ENCODE peak calls at places on chromosomes 1 and 21, in nine cellular contexts. One of them, this sample, is unnamed.

GRCh38 chr1:109929588-109930251 is 19.1 kb downstream of the CSF1 start:
- DNase-seq in psoas muscle: no peak
- DNase-seq in neuronal stem cell: no peak
- DNase-seq in A549: no peak
- DNase-seq in adrenal gland: no peak
- DNase-seq in body of pancreas: no peak
- DNase-seq in pancreas: no peak
- DNase-seq in hepatocyte: no peak
- DNase-seq in cardiac muscle cell: no peak
- DNase-seq in this sample: no peak

GRCh38 chr1:230255116-230255515 is 171.0 kb downstream of the PGBD5 start:
- DNase-seq in pancreas: no peak
- DNase-seq in A549: no peak
- DNase-seq in neuronal stem cell: no peak
- DNase-seq in hepatocyte: no peak
- DNase-seq in cardiac muscle cell: no peak
- DNase-seq in adrenal gland: no peak
- DNase-seq in body of pancreas: no peak
- DNase-seq in psoas muscle: no peak
- DNase-seq in this sample: no peak

GRCh38 chr21:26405071-26405470 is 168.0 kb downstream of the CYYR1 start:
- DNase-seq in body of pancreas: no peak
- DNase-seq in A549: no peak
- DNase-seq in hepatocyte: peak; percentile 21
- DNase-seq in psoas muscle: no peak
- DNase-seq in cardiac muscle cell: peak; percentile 23
- DNase-seq in pancreas: no peak
- DNase-seq in neuronal stem cell: no peak
- DNase-seq in adrenal gland: no peak
- DNase-seq in this sample: no peak

GRCh38 chr1:1777510-1777909 is 760 bp downstream of the NADK start:
- DNase-seq in adrenal gland: peak; percentile 62
- DNase-seq in psoas muscle: peak; percentile 65
- DNase-seq in neuronal stem cell: no peak
- DNase-seq in body of pancreas: peak; percentile 58
- DNase-seq in pancreas: no peak
- DNase-seq in A549: no peak
- DNase-seq in cardiac muscle cell: no peak
- DNase-seq in hepatocyte: peak; percentile 51
- DNase-seq in this sample: no peak

GRCh38 chr1:220182656-220183055 is 88.7 kb downstream of the IARS2 start:
- DNase-seq in body of pancreas: no peak
- DNase-seq in hepatocyte: no peak
- DNase-seq in adrenal gland: no peak
- DNase-seq in cardiac muscle cell: no peak
- DNase-seq in pancreas: no peak
- DNase-seq in psoas muscle: no peak
- DNase-seq in A549: no peak
- DNase-seq in neuronal stem cell: no peak
- DNase-seq in this sample: no peak

GRCh38 chr1:109263597-109264378 is 14.4 kb downstream of the CELSR2 start:
- DNase-seq in hepatocyte: peak; percentile 92
- DNase-seq in body of pancreas: peak; percentile 97
- DNase-seq in pancreas: peak; percentile 89
- DNase-seq in adrenal gland: peak; percentile 84
- DNase-seq in psoas muscle: peak; percentile 90
- DNase-seq in A549: peak; percentile 95
- DNase-seq in cardiac muscle cell: peak; percentile 96
- DNase-seq in neuronal stem cell: peak; percentile 75
- DNase-seq in this sample: no peak

GRCh38 chr1:59499273-59499955 is 202.5 kb downstream of the FGGY start:
- DNase-seq in A549: no peak
- DNase-seq in neuronal stem cell: no peak
- DNase-seq in cardiac muscle cell: no peak
- DNase-seq in body of pancreas: no peak
- DNase-seq in adrenal gland: no peak
- DNase-seq in pancreas: no peak
- DNase-seq in psoas muscle: no peak
- DNase-seq in hepatocyte: peak; percentile 34
- DNase-seq in this sample: no peak

GRCh38 chr1:151156515-151156819 is at the start of gene TNFAIP8L2:
- DNase-seq in body of pancreas: no peak
- DNase-seq in neuronal stem cell: no peak
- DNase-seq in adrenal gland: no peak
- DNase-seq in pancreas: no peak
- DNase-seq in cardiac muscle cell: no peak
- DNase-seq in psoas muscle: peak; percentile 75
- DNase-seq in A549: no peak
- DNase-seq in hepatocyte: no peak
- DNase-seq in this sample: no peak

GRCh38 chr1:18408656-18409370 is 71.9 kb upstream of the KLHDC7A start:
- DNase-seq in cardiac muscle cell: no peak
- DNase-seq in adrenal gland: no peak
- DNase-seq in body of pancreas: no peak
- DNase-seq in hepatocyte: peak; percentile 44
- DNase-seq in A549: no peak
- DNase-seq in neuronal stem cell: no peak
- DNase-seq in psoas muscle: no peak
- DNase-seq in pancreas: no peak
- DNase-seq in this sample: no peak

GRCh38 chr1:47709302-47710074 is 271.6 kb downstream of the FOXD2 start:
- DNase-seq in neuronal stem cell: peak; percentile 78
- DNase-seq in adrenal gland: no peak
- DNase-seq in pancreas: no peak
- DNase-seq in body of pancreas: no peak
- DNase-seq in A549: peak; percentile 44
- DNase-seq in cardiac muscle cell: peak; percentile 58
- DNase-seq in hepatocyte: peak; percentile 67
- DNase-seq in psoas muscle: peak; percentile 55
- DNase-seq in this sample: no peak

GRCh38 chr21:9737871-9738520 is 783.4 kb upstream of the TPTE start:
- DNase-seq in neuronal stem cell: no peak
- DNase-seq in adrenal gland: no peak
- DNase-seq in cardiac muscle cell: no peak
- DNase-seq in A549: no peak
- DNase-seq in psoas muscle: no peak
- DNase-seq in hepatocyte: no peak
- DNase-seq in body of pancreas: no peak
- DNase-seq in pancreas: no peak
- DNase-seq in this sample: no peak

GRCh38 chr1:198805498-198806151 is 166.8 kb downstream of the PTPRC start:
- DNase-seq in A549: no peak
- DNase-seq in body of pancreas: no peak
- DNase-seq in adrenal gland: no peak
- DNase-seq in psoas muscle: no peak
- DNase-seq in neuronal stem cell: no peak
- DNase-seq in cardiac muscle cell: no peak
- DNase-seq in pancreas: no peak
- DNase-seq in hepatocyte: no peak
- DNase-seq in this sample: no peak

GRCh38 chr1:226654508-226655124 is 84.5 kb downstream of the ITPKB start:
- DNase-seq in neuronal stem cell: no peak
- DNase-seq in adrenal gland: no peak
- DNase-seq in cardiac muscle cell: no peak
- DNase-seq in psoas muscle: peak; percentile 40
- DNase-seq in pancreas: no peak
- DNase-seq in A549: no peak
- DNase-seq in hepatocyte: no peak
- DNase-seq in body of pancreas: no peak
- DNase-seq in this sample: no peak
- H3K4me3 ChIP-seq in neuronal stem cell: no peak overlapping the region
- H3K4me3 ChIP-seq in adrenal gland: no peak overlapping the region
- H3K4me3 ChIP-seq in cardiac muscle cell: no peak overlapping the region
- H3K4me3 ChIP-seq in psoas muscle: no peak overlapping the region
- H3K4me3 ChIP-seq in pancreas: no peak overlapping the region
- H3K4me3 ChIP-seq in A549: no peak overlapping the region
- H3K4me3 ChIP-seq in hepatocyte: no peak overlapping the region
- H3K4me3 ChIP-seq in body of pancreas: no peak overlapping the region
- H3K4me3 ChIP-seq in this sample: no peak overlapping the region

GRCh38 chr1:119987689-119988088 is 81.8 kb downstream of the NOTCH2 start:
- DNase-seq in body of pancreas: no peak
- DNase-seq in neuronal stem cell: no peak
- DNase-seq in pancreas: no peak
- DNase-seq in psoas muscle: no peak
- DNase-seq in A549: no peak
- DNase-seq in hepatocyte: no peak
- DNase-seq in cardiac muscle cell: no peak
- DNase-seq in adrenal gland: no peak
- DNase-seq in this sample: no peak
- H3K27ac ChIP-seq in body of pancreas: no peak overlapping the region
- H3K27ac ChIP-seq in neuronal stem cell: no peak overlapping the region
- H3K27ac ChIP-seq in pancreas: no peak overlapping the region
- H3K27ac ChIP-seq in psoas muscle: peak overlapping the region; percentile 23
- H3K27ac ChIP-seq in A549: peak overlapping the region; percentile 54
- H3K27ac ChIP-seq in hepatocyte: no peak overlapping the region
- H3K27ac ChIP-seq in cardiac muscle cell: no peak overlapping the region
- H3K27ac ChIP-seq in adrenal gland: peak overlapping the region; percentile 48
- H3K27ac ChIP-seq in this sample: no peak overlapping the region

GRCh38 chr21:18495553-18495952 is 92.0 kb upstream of the TMPRSS15 start:
- DNase-seq in adrenal gland: no peak
- DNase-seq in pancreas: no peak
- DNase-seq in A549: no peak
- DNase-seq in cardiac muscle cell: no peak
- DNase-seq in neuronal stem cell: no peak
- DNase-seq in hepatocyte: no peak
- DNase-seq in body of pancreas: no peak
- DNase-seq in psoas muscle: no peak
- DNase-seq in this sample: no peak
- H3K9me3 ChIP-seq in adrenal gland: no peaks in the 10 kb centered on the region
- H3K9me3 ChIP-seq in pancreas: no peaks in the 10 kb centered on the region
- H3K9me3 ChIP-seq in A549: no peaks in the 10 kb centered on the region
- H3K9me3 ChIP-seq in cardiac muscle cell: no peaks in the 10 kb centered on the region
- H3K9me3 ChIP-seq in neuronal stem cell: no peaks in the 10 kb centered on the region
- H3K9me3 ChIP-seq in hepatocyte: no peaks in the 10 kb centered on the region
- H3K9me3 ChIP-seq in body of pancreas: no peaks in the 10 kb centered on the region
- H3K9me3 ChIP-seq in psoas muscle: no peaks in the 10 kb centered on the region
- H3K9me3 ChIP-seq in this sample: peaks cover 10% of the 10 kb centered on the region

DNA sequence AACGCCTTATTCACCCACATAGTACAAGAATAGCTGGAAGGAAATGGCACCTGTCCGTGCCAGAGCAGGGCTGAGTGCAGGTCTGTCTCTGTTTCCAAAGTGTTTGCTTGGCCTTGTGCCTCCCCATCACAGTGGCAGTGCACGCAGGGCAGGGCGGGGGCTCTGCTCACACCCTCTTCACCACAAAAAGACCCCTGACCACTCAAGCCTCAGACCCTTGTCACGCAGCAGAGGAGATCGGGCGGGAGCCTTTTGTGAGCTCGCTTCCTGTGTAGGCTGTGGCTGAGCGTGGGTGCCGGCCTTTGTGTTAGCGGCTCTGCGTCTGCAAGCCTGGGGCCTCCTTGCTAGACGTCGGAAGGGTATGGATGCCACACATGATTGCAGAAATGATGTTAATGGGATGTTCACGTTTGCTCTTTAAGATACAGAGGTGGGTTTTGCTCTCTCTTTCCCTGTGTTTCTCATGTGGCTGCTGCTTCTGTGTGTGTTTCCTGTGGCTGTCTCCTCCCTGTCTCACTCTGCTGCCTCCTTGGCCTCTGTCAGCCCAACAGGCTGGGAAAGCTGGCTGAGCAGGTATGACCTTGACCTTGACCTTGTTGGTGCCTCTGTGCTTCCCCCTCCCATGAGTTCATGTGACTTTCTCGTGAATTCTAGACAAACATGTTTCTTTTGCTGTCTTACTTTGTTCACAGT is 45.4 kb downstream of the S100B start:
- DNase-seq in psoas muscle: no peak
- DNase-seq in adrenal gland: peak; percentile 15
- DNase-seq in A549: no peak
- DNase-seq in neuronal stem cell: no peak
- DNase-seq in hepatocyte: no peak
- DNase-seq in cardiac muscle cell: peak; percentile 44
- DNase-seq in body of pancreas: no peak
- DNase-seq in pancreas: no peak
- DNase-seq in this sample: no peak
- H3K4me3 ChIP-seq in psoas muscle: no peak overlapping the region
- H3K4me3 ChIP-seq in adrenal gland: no peak overlapping the region
- H3K4me3 ChIP-seq in A549: no peak overlapping the region
- H3K4me3 ChIP-seq in neuronal stem cell: no peak overlapping the region
- H3K4me3 ChIP-seq in hepatocyte: no peak overlapping the region
- H3K4me3 ChIP-seq in cardiac muscle cell: no peak overlapping the region
- H3K4me3 ChIP-seq in body of pancreas: no peak overlapping the region
- H3K4me3 ChIP-seq in pancreas: no peak overlapping the region
- H3K4me3 ChIP-seq in this sample: no peak overlapping the region

GRCh38 chr1:15383810-15384209 is 25.9 kb upstream of the EFHD2 start:
- DNase-seq in cardiac muscle cell: no peak
- DNase-seq in psoas muscle: no peak
- DNase-seq in A549: no peak
- DNase-seq in neuronal stem cell: no peak
- DNase-seq in pancreas: no peak
- DNase-seq in hepatocyte: no peak
- DNase-seq in body of pancreas: no peak
- DNase-seq in adrenal gland: no peak
- DNase-seq in this sample: no peak
- H3K27ac ChIP-seq in cardiac muscle cell: no peak overlapping the region
- H3K27ac ChIP-seq in psoas muscle: no peak overlapping the region
- H3K27ac ChIP-seq in A549: no peak overlapping the region
- H3K27ac ChIP-seq in neuronal stem cell: no peak overlapping the region
- H3K27ac ChIP-seq in pancreas: no peak overlapping the region
- H3K27ac ChIP-seq in hepatocyte: no peak overlapping the region
- H3K27ac ChIP-seq in body of pancreas: no peak overlapping the region
- H3K27ac ChIP-seq in adrenal gland: no peak overlapping the region
- H3K27ac ChIP-seq in this sample: no peak overlapping the region